ENCODE peak calls at places on chromosome 17, in seven cellular contexts. K is left ventricle myocardium inferior; N is psoas muscle; V is cardiac muscle cell; L is vagina; M is thoracic aorta; B is CD8-positive, alpha-beta T cell. S is an unnamed sample.

GRCh38 chr17:32461853-32462617 is 17.7 kb downstream of the PSMD11 start:
- DNase-seq in K (no peak), N (no peak), V (peak; percentile 69), L (no peak), M (no peak), B (peak; percentile 65), S (peak; percentile 74)

GRCh38 chr17:35536664-35537160 is 766 bp downstream of the SLFN12L start:
- DNase-seq in K (no peak), N (no peak), V (no peak), L (no peak), M (no peak), B (peak; percentile 36), S (peak; percentile 54)

GRCh38 chr17:28466521-28467048 is 6.9 kb upstream of the SLC13A2 start:
- DNase-seq in K (no peak), N (no peak), V (peak; percentile 40), L (no peak), M (no peak), B (no peak), S (no peak)

GRCh38 chr17:72143245-72143644 is 22.4 kb downstream of the SOX9 start:
- DNase-seq in K (no peak), N (no peak), V (no peak), L (no peak), M (no peak), B (no peak), S (no peak)

GRCh38 chr17:63477471-63478440 is 895 bp downstream of the ACE start:
- DNase-seq in K (no peak), N (no peak), V (peak; percentile 36), L (no peak), M (no peak), B (no peak), S (no peak)

GRCh38 chr17:47077576-47077975 is 98.5 kb upstream of the RPRML start:
- DNase-seq in K (no peak), N (no peak), V (no peak), L (no peak), M (no peak), B (no peak), S (no peak)

GRCh38 chr17:44008205-44008909 is 3.9 kb downstream of the NAGS start:
- DNase-seq in K (no peak), N (no peak), V (no peak), L (no peak), M (no peak), B (no peak), S (no peak)

GRCh38 chr17:76382305-76382802 is 2.1 kb upstream of the SPHK1 start:
- DNase-seq in K (no peak), N (no peak), V (peak; percentile 77), L (no peak), M (no peak), B (no peak), S (no peak)

GRCh38 chr17:67390006-67390645 is 13.0 kb downstream of the PITPNC1 start:
- DNase-seq in K (no peak), N (no peak), V (no peak), L (no peak), M (no peak), B (no peak), S (no peak)

GRCh38 chr17:41647940-41648410 is 23.6 kb upstream of the KRT17 start:
- DNase-seq in K (peak; percentile 89), N (peak; percentile 94), V (peak; percentile 90), L (no peak), M (peak; percentile 67), B (peak; percentile 89), S (peak; percentile 75)

GRCh38 chr17:2547176-2547575 is 35.5 kb upstream of the METTL16 start:
- DNase-seq in K (no peak), N (no peak), V (no peak), L (no peak), M (no peak), B (no peak), S (no peak)

GRCh38 chr17:2545393-2545792 is 33.7 kb upstream of the METTL16 start:
- DNase-seq in K (peak; percentile 27), N (no peak), V (peak; percentile 93), L (no peak), M (no peak), B (no peak), S (no peak)

GRCh38 chr17:2542056-2542455 is 30.4 kb upstream of the METTL16 start:
- DNase-seq in K (no peak), N (no peak), V (no peak), L (no peak), M (no peak), B (no peak), S (no peak)

DNA sequence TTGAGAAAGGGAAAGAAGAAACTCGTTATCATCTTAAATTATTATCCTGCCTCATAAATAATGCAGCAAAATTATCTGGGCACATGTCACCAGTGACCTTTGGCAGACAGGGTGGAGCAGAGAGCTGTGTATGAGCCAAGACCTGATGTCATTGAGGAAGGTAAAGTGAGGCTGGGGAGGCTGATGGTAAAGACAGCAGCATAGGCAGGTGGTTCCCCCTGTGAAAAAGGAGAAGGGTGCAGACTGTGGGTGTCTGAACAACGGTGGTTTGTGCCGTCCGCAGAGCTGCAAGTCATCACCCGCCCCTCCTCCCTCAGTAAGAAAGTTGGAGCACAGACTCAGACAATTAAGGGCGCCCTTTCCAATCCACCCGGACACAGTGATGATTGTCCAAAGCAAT is 30.8 kb upstream of the METTL16 start:
- DNase-seq in K (no peak), N (no peak), V (no peak), L (no peak), M (no peak), B (no peak), S (peak; percentile 51)
- TF ChIP-seq CTCF in K (no peak), N (no peak), V (no peak), L (no peak), M (no peak), B (no peak), S (no peak)

GRCh38 chr17:58231644-58232043 is 6.7 kb upstream of the LPO start:
- DNase-seq in K (no peak), N (no peak), V (no peak), L (no peak), M (no peak), B (no peak), S (no peak)

GRCh38 chr17:58233547-58233946 is 4.8 kb upstream of the LPO start:
- DNase-seq in K (no peak), N (no peak), V (no peak), L (no peak), M (no peak), B (no peak), S (peak; percentile 58)

GRCh38 chr17:58235821-58236220 is 2.6 kb upstream of the LPO start:
- DNase-seq in K (no peak), N (no peak), V (no peak), L (no peak), M (no peak), B (no peak), S (no peak)

GRCh38 chr17:58229881-58230280 is 8.5 kb upstream of the LPO start:
- DNase-seq in K (no peak), N (no peak), V (no peak), L (no peak), M (no peak), B (no peak), S (no peak)

DNA sequence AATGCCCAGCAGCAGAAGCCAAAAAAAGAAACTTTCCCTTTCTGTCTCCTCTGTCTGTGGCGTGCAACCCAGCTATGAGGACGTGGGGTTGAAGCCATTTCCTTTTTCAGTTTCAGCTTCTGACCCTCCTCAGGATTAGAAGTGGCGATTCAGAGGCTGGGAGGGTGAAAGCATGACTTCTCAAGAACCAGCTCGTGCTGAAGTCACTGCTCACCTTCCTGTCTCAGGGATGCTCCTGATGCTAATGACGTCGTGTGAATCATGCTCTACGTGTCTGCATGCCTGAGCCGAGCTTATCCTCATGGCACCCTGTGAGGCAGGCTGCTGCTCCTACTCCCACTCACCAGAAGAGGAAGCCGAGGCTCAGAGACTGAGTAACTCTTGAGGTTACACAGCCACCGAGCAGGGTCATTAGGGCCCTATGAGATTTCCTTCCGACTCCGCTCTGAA is 5.7 kb upstream of the LPO start:
- DNase-seq in K (no peak), N (no peak), V (no peak), L (no peak), M (no peak), B (no peak), S (peak; percentile 82)
- H3K4me3 ChIP-seq in K (no peak overlapping the region), N (no peak overlapping the region), V (no peak overlapping the region), L (no peak overlapping the region), M (no peak overlapping the region), B (no peak overlapping the region), S (peak overlapping the region; percentile 20)

GRCh38 chr17:37844977-37845293 is 79.3 kb upstream of the TBC1D3K start:
- DNase-seq in K (no peak), N (no peak), V (no peak), L (no peak), M (no peak), B (no peak), S (no peak)
- TF ChIP-seq CTCF in K (no peak), N (no peak), V (no peak), L (no peak), M (no peak), B (peak; percentile 36), S (no peak)

DNA sequence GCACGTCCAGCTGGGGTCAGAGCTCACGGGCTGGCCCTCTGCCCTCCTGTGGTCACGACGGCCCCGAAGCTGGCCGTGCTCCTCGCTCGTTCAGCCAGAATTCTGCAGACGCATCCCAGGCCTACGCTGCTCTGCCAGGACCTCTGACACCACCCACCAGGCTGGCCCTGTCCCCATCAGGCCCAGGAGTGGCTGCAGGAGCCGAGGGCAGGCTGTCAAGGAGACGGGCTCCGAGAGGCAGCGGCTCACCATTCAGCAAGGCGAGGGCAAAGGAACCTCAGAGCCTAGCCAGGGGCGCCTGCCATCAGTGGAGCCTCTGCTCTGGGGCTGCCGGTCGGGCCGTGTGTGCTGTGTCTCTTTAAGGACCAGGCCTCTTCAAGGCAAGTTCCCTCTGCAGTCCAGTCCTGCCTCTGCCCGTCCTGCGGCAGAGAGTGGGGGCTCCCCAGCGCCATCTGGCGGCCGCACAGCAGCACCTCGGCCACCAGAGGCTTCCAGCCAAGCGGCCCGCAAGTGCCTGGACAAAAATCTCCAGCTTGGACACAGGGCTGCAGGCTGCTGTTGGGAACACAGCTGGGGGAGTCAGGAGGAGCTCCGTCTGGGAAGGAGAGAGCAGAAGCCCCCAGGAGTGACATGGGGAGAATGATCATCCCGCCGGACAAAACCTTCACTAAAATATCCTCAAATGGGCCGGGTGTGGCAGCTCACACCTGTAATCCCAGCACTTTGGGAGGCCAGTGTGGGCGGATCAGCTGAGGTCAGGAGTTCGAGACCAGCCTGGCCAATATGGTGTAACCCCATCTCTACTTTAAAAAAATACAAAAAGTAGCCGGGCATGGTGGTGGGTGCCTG is 7.4 kb upstream of the ABR start:
- DNase-seq in K (peak; percentile 86), N (peak; percentile 93), V (peak; percentile 86), L (no peak), M (no peak), B (peak; percentile 71), S (peak; percentile 90)
- H3K4me3 ChIP-seq in K (peak overlapping the region; percentile 63), N (peak overlapping the region; percentile 24), V (no peak overlapping the region), L (peak overlapping the region; percentile 26), M (peak overlapping the region; percentile 51), B (no peak overlapping the region), S (no peak overlapping the region)

DNA sequence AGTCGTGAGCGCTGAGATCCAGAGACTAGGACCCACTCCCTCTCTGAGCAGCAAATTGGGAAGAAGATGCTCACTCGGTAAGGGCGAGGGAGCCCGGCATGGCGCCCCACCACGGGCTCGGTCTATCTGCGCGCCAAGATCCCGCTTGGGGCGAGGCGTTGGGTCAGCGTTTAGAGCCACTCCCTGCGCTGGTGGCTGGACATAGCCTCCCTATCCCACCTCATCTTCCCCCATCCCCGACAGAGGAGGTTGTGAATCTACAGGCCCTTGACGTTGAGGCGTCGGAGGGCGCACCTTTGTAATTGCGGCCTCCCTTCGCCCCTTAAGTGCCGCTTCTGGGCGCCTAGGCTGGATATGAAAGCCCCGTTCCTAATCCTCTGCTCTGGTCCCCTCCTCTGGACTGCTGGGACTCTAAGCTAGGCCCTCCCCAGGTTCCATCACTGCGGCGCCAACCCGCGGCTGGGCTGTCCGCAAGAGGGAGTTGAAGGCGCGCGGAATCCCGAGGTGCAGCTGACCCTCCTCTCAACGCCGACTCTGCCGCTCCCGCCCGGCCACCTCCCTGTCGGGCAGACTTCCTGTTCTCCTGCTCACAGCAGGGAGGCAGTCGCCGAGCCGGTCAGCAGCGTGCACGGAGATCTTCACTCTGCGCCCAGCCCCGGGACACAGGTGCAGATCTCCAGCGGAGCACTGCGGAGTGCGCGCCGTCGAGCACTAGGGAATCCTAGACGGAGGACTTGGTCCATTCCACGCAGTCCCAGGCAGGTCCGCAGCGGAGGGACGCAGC is 16.1 kb upstream of the HOXB9 start:
- DNase-seq in K (no peak), N (no peak), V (no peak), L (no peak), M (no peak), B (no peak), S (no peak)
- TF ChIP-seq CTCF in K (no peak), N (no peak), V (no peak), L (no peak), M (no peak), B (no peak), S (no peak)

S was measured in GM12865.